ENCODE peak calls at places on chromosomes 4 and X, in seven cellular contexts. C, G, P, E, X, Q and R are unnamed samples. For H3K4me1 and H3K27me3, the result is how much of the 10 kb centered on the place peaks cover.

GRCh38 chr4:13445841-13446790 is 38.0 kb downstream of the RAB28 start:
- DNase-seq in C (no peak), Q (no peak), G (no peak), E (no peak), P (no peak), X (no peak), R (no peak)

GRCh38 chrX:70196961-70197805 is 19.9 kb downstream of the DGAT2L6 start:
- DNase-seq in G (peak), E (no peak), X (peak), C (peak), Q (peak), P (peak), R (peak)

GRCh38 chrX:54824195-54824594 is 16.6 kb downstream of the MAGED2 start:
- DNase-seq in P (no peak), C (no peak), X (no peak), G (no peak), Q (no peak), E (no peak), R (no peak)

GRCh38 chr4:159105761-159106243 is 2.9 kb downstream of the RAPGEF2 start:
- DNase-seq in Q (no peak), P (no peak), C (no peak), G (peak), E (no peak), X (peak), R (no peak)

GRCh38 chr4:77072195-77072753 is 3.5 kb downstream of the CCNI start:
- DNase-seq in G (no peak), C (no peak), P (peak), Q (no peak), X (peak), E (no peak), R (peak)

GRCh38 chr4:38365748-38366310 is 298.2 kb upstream of the KLF3 start:
- DNase-seq in Q (no peak), C (no peak), E (no peak), X (no peak), G (no peak), P (no peak), R (no peak)

GRCh38 chr4:100907465-100908454 is 389.9 kb upstream of the EMCN start:
- DNase-seq in P (no peak), Q (no peak), E (no peak), G (no peak), X (no peak), C (peak), R (peak)

GRCh38 chr4:2082627-2083026 is 23.5 kb downstream of the NAT8L start:
- DNase-seq in C (no peak), E (no peak), Q (no peak), X (no peak), G (no peak), P (no peak), R (no peak)

GRCh38 chr4:166657261-166657660 is 577.0 kb downstream of the SPOCK3 start:
- DNase-seq in P (no peak), E (no peak), Q (no peak), X (no peak), C (peak), G (no peak), R (no peak)

GRCh38 chr4:52661966-52662705 is 3.0 kb upstream of the USP46 start:
- DNase-seq in C (peak), E (no peak), Q (no peak), P (no peak), X (no peak), G (no peak), R (peak)

GRCh38 chr4:180909279-180909678 is 1333.9 kb upstream of the TENM3 start:
- DNase-seq in X (no peak), E (no peak), C (no peak), Q (no peak), P (no peak), G (no peak), R (peak)

GRCh38 chr4:53981573-53981972 is 82.8 kb downstream of the CHIC2 start:
- DNase-seq in P (no peak), C (no peak), Q (no peak), E (no peak), G (no peak), X (no peak), R (no peak)

GRCh38 chr4:7650606-7651400 is 216.1 kb upstream of the PSAPL1 start:
- DNase-seq in E (no peak), G (peak), C (peak), Q (no peak), P (no peak), X (no peak), R (peak)

GRCh38 chr4:5955856-5956255 is 62.4 kb downstream of the C4orf50 start:
- DNase-seq in E (no peak), G (no peak), C (no peak), X (no peak), Q (no peak), P (no peak), R (no peak)

DNA sequence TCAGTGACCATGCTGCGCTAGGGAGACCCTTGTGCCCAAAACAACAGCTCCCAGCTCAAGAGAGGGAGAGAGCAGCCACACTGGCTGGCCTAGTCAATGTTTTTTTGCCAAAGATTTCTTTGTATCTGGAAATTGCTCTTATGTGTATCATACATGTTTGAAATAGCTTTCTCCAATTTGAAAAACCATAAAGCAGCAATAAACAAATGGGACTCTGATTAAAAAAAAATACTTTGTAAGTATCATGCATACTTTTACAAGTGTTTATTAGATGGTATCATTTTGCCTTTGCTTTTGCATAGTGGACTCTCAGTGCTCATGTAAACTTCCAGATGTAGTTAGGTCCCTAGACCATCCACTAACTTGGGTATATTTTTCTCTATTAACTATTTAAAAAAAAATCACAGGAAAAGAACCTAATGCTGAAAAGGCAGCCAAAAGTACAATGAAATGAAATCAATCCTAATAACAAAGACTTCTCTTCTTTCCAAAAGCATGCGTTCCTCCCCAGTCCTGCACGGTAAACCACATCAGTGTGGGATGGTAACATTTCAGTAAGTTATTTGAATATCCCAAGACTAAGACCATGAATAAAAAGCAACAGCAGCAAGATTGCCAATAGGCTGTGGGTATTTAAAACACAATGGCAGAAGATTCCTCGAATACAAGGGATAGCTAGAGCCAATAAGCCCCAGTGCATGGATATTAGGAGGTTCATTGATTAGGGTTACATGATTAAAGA is 117.6 kb downstream of the PALLD start:
- DNase-seq in C (no peak), X (no peak), Q (no peak), E (no peak), P (no peak), G (no peak), R (no peak)
- H3K4me1 ChIP-seq in C (under half), X (under half), Q (under half), E (under half), P (under half), G (under half), R (under half)

DNA sequence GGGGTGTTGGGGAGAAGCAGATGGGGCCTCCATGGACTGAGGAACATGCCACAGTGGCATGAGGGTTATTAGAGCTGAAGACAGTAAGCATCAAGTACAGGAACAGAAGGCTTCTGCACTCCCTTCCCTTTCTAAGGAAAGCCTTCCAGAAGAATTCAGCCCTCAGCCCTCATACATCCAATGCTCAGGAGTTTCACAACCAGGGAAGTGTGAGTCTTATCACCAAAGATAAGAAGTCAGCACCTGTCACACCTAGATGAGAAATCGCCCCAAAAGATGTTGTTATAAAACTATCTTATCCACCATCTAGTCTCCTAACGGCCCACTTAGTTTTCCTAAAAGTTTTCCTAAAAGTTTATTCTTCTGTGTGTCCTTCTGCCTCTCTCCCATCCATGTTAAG is 78.0 kb upstream of the STS start:
- DNase-seq in E (no peak), P (no peak), Q (no peak), X (no peak), G (no peak), C (no peak), R (no peak)
- H3K27ac ChIP-seq in E (no peak), P (no peak), Q (no peak), X (no peak), G (no peak), C (no peak), R (no peak)

GRCh38 chr4:4869731-4870483 is 10.4 kb downstream of the MSX1 start:
- DNase-seq in G (no peak), C (no peak), E (no peak), P (no peak), Q (no peak), X (no peak), R (no peak)
- H3K27me3 ChIP-seq in G (half or more), C (half or more), E (half or more), P (half or more), Q (half or more), X (half or more), R (half or more)

DNA sequence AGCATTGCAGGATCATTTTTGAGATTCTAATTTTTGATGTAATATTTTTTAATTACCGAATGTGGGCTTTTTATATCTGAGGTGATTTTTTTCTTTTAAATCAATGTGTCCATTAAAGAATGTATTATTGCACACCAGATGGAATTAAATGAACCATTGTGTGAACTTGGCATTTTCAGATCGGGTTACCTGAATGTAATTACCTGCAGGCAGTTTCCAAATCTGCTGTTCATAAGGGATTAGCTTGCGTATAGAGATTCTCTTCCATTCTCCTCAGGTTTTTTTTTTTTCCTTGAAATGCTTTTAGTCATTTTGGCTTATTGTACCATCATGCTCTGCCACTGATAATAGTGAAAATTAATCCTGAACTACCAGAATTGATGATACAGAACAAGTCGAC is 511.5 kb upstream of the ATOH1 start:
- DNase-seq in G (no peak), Q (no peak), X (no peak), E (no peak), C (no peak), P (no peak), R (no peak)
- H3K4me1 ChIP-seq in G (under half), Q (under half), X (under half), E (under half), C (under half), P (under half), R (under half)

GRCh38 chrX:133973704-133974103 is 11.7 kb downstream of the GPC3 start:
- DNase-seq in E (no peak), Q (no peak), P (no peak), X (no peak), G (no peak), C (no peak), R (no peak)
- H3K27ac ChIP-seq in E (no peak), Q (no peak), P (no peak), X (no peak), G (no peak), C (no peak), R (no peak)

DNA sequence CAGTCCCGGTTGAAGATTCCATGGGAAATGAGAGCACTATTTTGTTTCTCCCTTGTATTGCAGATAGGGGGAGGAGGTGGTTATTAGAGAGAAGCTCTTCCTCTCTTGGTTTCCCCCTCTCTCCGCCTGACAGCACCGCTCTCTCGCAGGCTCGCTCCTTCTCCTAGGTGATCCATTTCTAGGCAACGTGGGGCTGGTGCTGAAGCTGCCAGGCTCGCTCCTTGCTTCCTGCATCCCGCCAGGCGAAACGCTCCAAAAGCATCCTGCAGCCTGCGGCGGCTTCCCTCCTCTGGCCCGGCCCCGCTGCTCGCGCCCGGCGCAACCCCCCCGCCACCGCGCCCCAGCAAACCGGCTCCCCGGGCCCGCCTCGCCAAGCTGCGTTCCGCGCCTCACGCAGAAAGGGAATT is at the start of gene GRID2:
- DNase-seq in X (peak), P (no peak), G (no peak), C (peak), Q (no peak), E (no peak), R (peak)
- H3K27me3 ChIP-seq in X (under half), P (under half), G (under half), C (half or more), Q (under half), E (half or more), R (half or more)

GRCh38 chr4:36269116-36269515 is 12.3 kb upstream of the DTHD1 start:
- DNase-seq in E (no peak), Q (no peak), X (no peak), P (peak), G (no peak), C (no peak), R (no peak)

GRCh38 chr4:36273276-36273675 is 8.1 kb upstream of the DTHD1 start:
- DNase-seq in X (no peak), P (no peak), C (no peak), E (no peak), G (no peak), Q (no peak), R (peak)

GRCh38 chr4:36267491-36268254 is 13.7 kb upstream of the DTHD1 start:
- DNase-seq in G (no peak), P (no peak), E (no peak), Q (no peak), X (no peak), C (no peak), R (peak)

GRCh38 chr4:36274158-36274557 is 7.3 kb upstream of the DTHD1 start:
- DNase-seq in P (no peak), X (no peak), E (no peak), Q (no peak), G (no peak), C (no peak), R (no peak)

GRCh38 chr4:36269533-36269932 is 11.9 kb upstream of the DTHD1 start:
- DNase-seq in C (no peak), Q (no peak), X (no peak), P (no peak), E (no peak), G (no peak), R (no peak)
- H3K4me1 ChIP-seq in C (under half), Q (under half), X (under half), P (under half), E (under half), G (under half), R (under half)

GRCh38 chr4:138670681-138671080 is 344.9 kb upstream of the NOCT start:
- DNase-seq in P (no peak), E (no peak), Q (no peak), G (no peak), X (no peak), C (no peak), R (no peak)
- H3K27ac ChIP-seq in P (no peak), E (no peak), Q (no peak), G (no peak), X (no peak), C (no peak), R (no peak)

GRCh38 chrX:132045456-132045855 is 22.4 kb downstream of the STK26 start:
- DNase-seq in E (no peak), Q (no peak), G (no peak), P (no peak), C (peak), X (no peak), R (no peak)
- H3K27me3 ChIP-seq in E (under half), Q (under half), G (under half), P (under half), C (under half), X (under half), R (under half)

GRCh38 chrX:48936429-48937064 is 17.7 kb upstream of the PIM2 start:
- DNase-seq in X (no peak), E (no peak), P (no peak), C (no peak), G (no peak), Q (no peak), R (no peak)

GRCh38 chrX:48934581-48935331 is 15.9 kb upstream of the PIM2 start:
- DNase-seq in X (no peak), C (no peak), P (no peak), G (no peak), E (no peak), Q (no peak), R (no peak)

GRCh38 chrX:48938721-48939416 is 18.5 kb downstream of the OTUD5 start:
- DNase-seq in G (no peak), C (no peak), E (no peak), Q (no peak), X (no peak), P (peak), R (no peak)

GRCh38 chrX:48939417-48940228 is 17.8 kb downstream of the OTUD5 start:
- DNase-seq in P (no peak), E (no peak), Q (no peak), C (no peak), X (no peak), G (no peak), R (no peak)

GRCh38 chrX:48937065-48937907 is 18.5 kb upstream of the PIM2 start:
- DNase-seq in G (peak), P (peak), C (peak), Q (peak), X (peak), E (peak), R (no peak)
- H3K4me1 ChIP-seq in G (under half), P (half or more), C (under half), Q (under half), X (under half), E (under half), R (under half)